ENCODE peak calls at places on chromosomes 16 and 17, in ten cellular contexts. H, L, Y, A, U, K, O, C, D and I are unnamed samples.

GRCh38 chr16:86584071-86584685 is 5.8 kb downstream of the FOXL1 start:
- DNase-seq in H (no peak), L (no peak), Y (no peak), A (no peak), U (no peak), K (no peak), O (no peak), C (no peak), D (no peak), I (no peak)

GRCh38 chr17:40443196-40443987 is at the start of gene IGFBP4:
- DNase-seq in H (peak; percentile 84), L (peak; percentile 88), Y (peak; percentile 65), A (no peak), U (peak; percentile 20), K (peak; percentile 91), O (peak; percentile 79), C (peak; percentile 89), D (peak; percentile 82), I (peak; percentile 64)

GRCh38 chr16:72958522-72959076 is 89.3 kb downstream of the ZFHX3 start:
- DNase-seq in H (no peak), L (no peak), Y (no peak), A (no peak), U (no peak), K (no peak), O (no peak), C (no peak), D (no peak), I (no peak)

GRCh38 chr17:59627269-59627668 is 7.6 kb downstream of the CLTC start:
- DNase-seq in H (no peak), L (no peak), Y (no peak), A (no peak), U (no peak), K (no peak), O (no peak), C (no peak), D (no peak), I (no peak)

GRCh38 chr17:39239640-39240314 is 14.0 kb upstream of the STAC2 start:
- DNase-seq in H (no peak), L (peak; percentile 67), Y (no peak), A (no peak), U (peak; percentile 89), K (peak; percentile 64), O (peak; percentile 56), C (peak; percentile 72), D (no peak), I (no peak)

GRCh38 chr17:81349397-81350319 is 45.6 kb upstream of the BAHCC1 start:
- DNase-seq in H (no peak), L (no peak), Y (no peak), A (no peak), U (no peak), K (peak; percentile 60), O (no peak), C (no peak), D (no peak), I (no peak)

GRCh38 chr17:83107656-83108048 is 28.2 kb downstream of the METRNL start:
- DNase-seq in H (no peak), L (no peak), Y (no peak), A (no peak), U (peak; percentile 40), K (no peak), O (no peak), C (no peak), D (no peak), I (no peak)

GRCh38 chr16:85613609-85614337 is 651 bp downstream of the GSE1 start:
- DNase-seq in H (peak; percentile 76), L (peak; percentile 82), Y (peak; percentile 24), A (no peak), U (peak; percentile 61), K (peak; percentile 97), O (peak; percentile 66), C (peak; percentile 78), D (peak; percentile 60), I (no peak)

GRCh38 chr16:27862953-27863352 is 200.6 kb downstream of the GSG1L start:
- DNase-seq in H (no peak), L (no peak), Y (no peak), A (no peak), U (no peak), K (no peak), O (no peak), C (no peak), D (no peak), I (no peak)

GRCh38 chr16:22948603-22949368 is 134.8 kb downstream of the HS3ST2 start:
- DNase-seq in H (peak; percentile 39), L (peak; percentile 57), Y (peak; percentile 70), A (no peak), U (peak; percentile 65), K (peak; percentile 80), O (peak; percentile 66), C (peak; percentile 56), D (peak; percentile 54), I (no peak)

GRCh38 chr16:10978846-10979446 is 34.6 kb downstream of the CLEC16A start:
- DNase-seq in H (no peak), L (no peak), Y (no peak), A (no peak), U (no peak), K (no peak), O (no peak), C (no peak), D (no peak), I (no peak)

GRCh38 chr17:41121742-41122141 is 2.2 kb downstream of the KRTAP4-12 start:
- DNase-seq in H (no peak), L (no peak), Y (no peak), A (no peak), U (no peak), K (no peak), O (no peak), C (no peak), D (no peak), I (no peak)

GRCh38 chr16:53052519-53053501 is at the start of gene CHD9NB:
- DNase-seq in H (no peak), L (no peak), Y (peak; percentile 93), A (no peak), U (no peak), K (peak; percentile 7), O (peak; percentile 42), C (no peak), D (no peak), I (no peak)

DNA sequence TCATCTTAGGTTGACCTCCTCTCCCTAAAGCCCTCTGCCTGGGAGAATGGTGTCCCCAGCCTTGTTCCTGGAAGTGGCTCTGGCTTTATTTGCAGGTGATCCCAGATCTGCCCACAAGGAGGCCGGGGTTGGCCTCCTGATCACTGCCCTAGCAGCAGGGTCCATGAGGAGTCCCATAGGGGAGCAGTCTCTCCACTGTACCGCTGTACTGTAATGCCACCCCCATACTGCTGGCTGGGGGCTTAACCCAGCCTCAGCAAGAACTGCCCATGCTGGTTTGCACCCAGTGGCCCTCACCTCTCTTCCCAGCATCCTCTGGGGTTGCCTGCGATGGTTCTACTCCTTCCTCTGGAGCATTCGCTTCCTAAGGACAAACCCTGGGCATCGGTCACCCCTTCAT is 39.1 kb downstream of the PSME3IP1 start:
- DNase-seq in H (no peak), L (peak; percentile 18), Y (no peak), A (no peak), U (no peak), K (peak; percentile 44), O (no peak), C (no peak), D (no peak), I (no peak)
- TF ChIP-seq CTCF in H (peak; percentile 13), L (peak; percentile 24), Y (peak; percentile 62), A (peak; percentile 34), U (peak; percentile 45), K (peak; percentile 41), O (no peak), C (no peak), D (no peak), I (peak; percentile 15)

GRCh38 chr17:6894206-6894528 is 62.6 kb upstream of the TEKT1 start:
- DNase-seq in H (no peak), L (peak; percentile 21), Y (no peak), A (no peak), U (peak; percentile 4), K (no peak), O (no peak), C (no peak), D (no peak), I (no peak)
- TF ChIP-seq CTCF in H (peak; percentile 35), L (peak; percentile 62), Y (peak; percentile 66), A (peak; percentile 45), U (peak; percentile 71), K (peak; percentile 5), O (no peak), C (peak; percentile 26), D (no peak), I (no peak)

GRCh38 chr16:49407873-49408565 is 34.4 kb downstream of the C16orf78 start:
- DNase-seq in H (peak; percentile 85), L (peak; percentile 91), Y (peak; percentile 33), A (peak; percentile 62), U (peak; percentile 90), K (peak; percentile 91), O (peak; percentile 88), C (peak; percentile 84), D (peak; percentile 67), I (peak; percentile 78)
- TF ChIP-seq CTCF in H (peak; percentile 93), L (peak; percentile 89), Y (peak; percentile 80), A (peak; percentile 91), U (peak; percentile 95), K (peak; percentile 97), O (peak; percentile 88), C (peak; percentile 93), D (peak; percentile 86), I (peak; percentile 61)

GRCh38 chr16:28877642-28877975 is 679 bp upstream of the ATP2A1 start:
- DNase-seq in H (no peak), L (no peak), Y (no peak), A (no peak), U (no peak), K (no peak), O (no peak), C (no peak), D (no peak), I (no peak)

GRCh38 chr16:28875134-28876015 is 2.9 kb upstream of the ATP2A1 start:
- DNase-seq in H (no peak), L (no peak), Y (no peak), A (no peak), U (no peak), K (no peak), O (no peak), C (no peak), D (no peak), I (no peak)

GRCh38 chr16:28876016-28876659 is 2.1 kb upstream of the ATP2A1 start:
- DNase-seq in H (no peak), L (no peak), Y (no peak), A (no peak), U (no peak), K (no peak), O (no peak), C (no peak), D (no peak), I (no peak)

GRCh38 chr16:28878083-28878926 is at the start of gene ATP2A1:
- DNase-seq in H (no peak), L (no peak), Y (no peak), A (no peak), U (no peak), K (no peak), O (no peak), C (no peak), D (no peak), I (no peak)

DNA sequence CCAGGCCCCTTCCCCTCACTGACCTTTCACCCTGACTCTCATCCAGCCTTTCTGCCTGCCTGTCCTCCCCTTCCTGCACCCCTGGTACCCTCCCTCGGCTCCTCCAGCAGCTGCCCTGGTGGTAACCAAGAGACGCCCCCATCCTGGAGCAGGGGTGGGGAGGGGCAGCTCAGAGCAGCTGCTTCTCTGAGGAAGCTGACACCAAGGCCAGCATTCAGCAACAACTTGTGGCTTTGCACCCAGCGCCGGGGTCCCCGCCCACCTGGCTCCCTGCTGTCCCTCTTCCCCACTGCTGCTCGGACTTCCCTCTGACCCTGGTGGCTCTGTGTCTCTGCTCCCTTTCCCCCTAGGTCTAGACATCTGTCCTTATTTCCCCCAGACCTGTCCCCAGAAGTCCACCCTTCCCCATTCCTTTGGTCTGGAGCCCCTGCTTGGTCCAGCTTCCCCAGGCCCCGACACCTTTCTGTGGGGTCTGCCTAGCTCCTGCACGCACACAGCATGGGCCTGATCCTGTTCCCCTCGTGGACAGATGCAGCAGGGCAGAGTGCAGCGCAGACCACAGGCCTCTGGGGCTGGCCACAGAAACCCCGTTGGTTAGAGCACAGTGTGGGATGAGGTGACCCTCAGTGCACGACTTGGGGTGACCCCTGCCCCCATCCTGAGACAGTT is 1.2 kb upstream of the ATP2A1 start:
- DNase-seq in H (no peak), L (no peak), Y (no peak), A (no peak), U (no peak), K (no peak), O (no peak), C (no peak), D (no peak), I (no peak)
- TF ChIP-seq CTCF in H (no peak), L (no peak), Y (no peak), A (no peak), U (no peak), K (no peak), O (no peak), C (no peak), D (no peak), I (no peak)